ENCODE peak calls at places on chromosomes 4 and X, in eight cellular contexts. A is activated CD4-positive, alpha-beta T cell treated with anti-CD3 and anti-CD28 coated beads for 4 hours; O is foreskin fibroblast; Z is D341Med; J is GM20000; T is left ventricle myocardium superior; Q is stimulated activated CD8-positive, alpha-beta memory T cell treated with anti-CD3 and anti-CD28 coated beads, Interleukin-15, amount 100 ng/mL, for 48 hours; H is neural crest cell. S is an unnamed sample.

GRCh38 chr4:2250764-2251072 is 8.8 kb upstream of the HAUS3 start:
- DNase-seq in A (peak), O (no peak), H (no peak), J (peak), T (no peak), Z (peak), Q (no peak), S (peak)

GRCh38 chrX:37986893-37987292 is 19.5 kb upstream of the SYTL5 start:
- DNase-seq in J (no peak), Z (no peak), H (no peak), A (no peak), T (no peak), O (peak), Q (no peak), S (no peak)

GRCh38 chrX:97597954-97598353 is 714.2 kb downstream of the RPA4 start:
- DNase-seq in O (no peak), Z (peak), J (no peak), A (no peak), Q (peak), T (no peak), H (no peak), S (peak)

GRCh38 chr4:70938087-70938486 is 35.9 kb downstream of the MOB1B start:
- DNase-seq in H (no peak), Q (no peak), O (no peak), Z (no peak), T (no peak), A (no peak), J (no peak), S (no peak)

GRCh38 chr4:120636120-120636630 is 286.4 kb downstream of the PRDM5 start:
- DNase-seq in J (no peak), Z (no peak), A (no peak), H (no peak), T (no peak), Q (no peak), O (no peak), S (no peak)

GRCh38 chrX:28586891-28587635 is at the start of gene IL1RAPL1:
- DNase-seq in T (no peak), Z (peak), Q (no peak), J (peak), A (no peak), O (peak), H (peak), S (no peak)

GRCh38 chr4:75769044-75769443 is 44.7 kb downstream of the USO1 start:
- DNase-seq in A (no peak), O (no peak), Q (no peak), Z (no peak), H (no peak), J (no peak), T (no peak), S (no peak)

GRCh38 chrX:12330841-12331240 is 192.6 kb downstream of the FRMPD4 start:
- DNase-seq in J (no peak), Z (no peak), T (no peak), A (no peak), H (no peak), Q (no peak), O (no peak), S (no peak)

GRCh38 chr4:153393397-153393796 is 48.9 kb downstream of the MND1 start:
- DNase-seq in T (no peak), J (no peak), O (peak), H (no peak), Z (no peak), Q (no peak), A (no peak), S (no peak)

GRCh38 chr4:87853108-87853507 is 20.3 kb downstream of the MEPE start:
- DNase-seq in Q (no peak), O (peak), Z (peak), J (peak), H (no peak), A (no peak), T (no peak), S (no peak)

GRCh38 chrX:43661521-43662240 is 5.6 kb downstream of the MAOA start:
- DNase-seq in Q (no peak), J (no peak), A (no peak), O (peak), Z (no peak), H (no peak), T (no peak), S (no peak)

GRCh38 chrX:74492720-74493201 is 71.5 kb downstream of the SLC16A2 start:
- DNase-seq in Q (no peak), A (peak), O (peak), H (peak), J (no peak), T (no peak), Z (peak), S (no peak)

GRCh38 chrX:68999351-68999750 is 165.9 kb downstream of the PJA1 start:
- DNase-seq in T (no peak), A (no peak), J (no peak), Z (no peak), Q (no peak), H (no peak), O (no peak), S (no peak)

GRCh38 chr4:157012781-157013180 is 41.2 kb upstream of the PDGFC start:
- DNase-seq in J (no peak), H (no peak), Q (no peak), A (no peak), T (no peak), O (no peak), Z (no peak), S (no peak)

GRCh38 chr4:104906274-104906673 is 240.4 kb upstream of the TET2 start:
- DNase-seq in Q (no peak), H (no peak), Z (no peak), O (no peak), J (no peak), A (no peak), T (no peak), S (no peak)

GRCh38 chr4:121551271-121551670 is 145.5 kb downstream of the ANXA5 start:
- DNase-seq in O (peak), A (no peak), Z (no peak), H (no peak), T (no peak), Q (no peak), J (no peak), S (no peak)

GRCh38 chrX:78725257-78725656 is 22.3 kb upstream of the LPAR4 start:
- DNase-seq in Q (no peak), O (no peak), A (no peak), J (no peak), H (no peak), T (no peak), Z (no peak), S (no peak)

GRCh38 chr4:121822796-121823504 is 733 bp downstream of the CCNA2 start:
- DNase-seq in Z (peak), J (peak), A (no peak), T (no peak), H (peak), Q (peak), O (peak), S (peak)

GRCh38 chr4:125187221-125187620 is 127.5 kb upstream of the FAT4 start:
- DNase-seq in Q (no peak), O (peak), H (no peak), A (no peak), T (no peak), J (no peak), Z (no peak), S (no peak)

GRCh38 chr4:143294310-143294709 is 42.4 kb upstream of the GAB1 start:
- DNase-seq in A (no peak), T (peak), Z (no peak), Q (no peak), J (no peak), O (peak), H (no peak), S (no peak)

GRCh38 chr4:138405934-138406567 is 163.9 kb upstream of the SLC7A11 start:
- DNase-seq in Q (no peak), J (no peak), T (no peak), A (no peak), H (no peak), O (peak), Z (no peak), S (no peak)

GRCh38 chr4:80382090-80382832 is 46.7 kb downstream of the CFAP299 start:
- DNase-seq in J (no peak), T (no peak), O (no peak), Z (no peak), Q (no peak), H (no peak), A (no peak), S (no peak)

GRCh38 chrX:20320461-20321159 is 53.9 kb upstream of the RPS6KA3 start:
- DNase-seq in O (peak), T (no peak), J (peak), A (no peak), Z (no peak), Q (no peak), H (no peak), S (no peak)

GRCh38 chr4:87426865-87427517 is 4.6 kb downstream of the NUDT9 start:
- DNase-seq in H (no peak), A (no peak), Z (no peak), O (no peak), Q (no peak), T (no peak), J (no peak), S (no peak)

GRCh38 chr4:86185659-86186058 is 174.2 kb downstream of the MAPK10 start:
- DNase-seq in H (no peak), A (no peak), Q (no peak), T (no peak), J (no peak), Z (no peak), O (no peak), S (no peak)

GRCh38 chr4:179855471-179855870 is 2387.7 kb upstream of the TENM3 start:
- DNase-seq in O (no peak), H (no peak), A (no peak), J (no peak), T (no peak), Q (no peak), Z (no peak), S (no peak)

GRCh38 chrX:40175416-40176255 is 77.9 kb upstream of the BCOR start:
- DNase-seq in H (peak), T (peak), O (peak), A (peak), Z (no peak), J (peak), Q (no peak), S (peak)

GRCh38 chrX:46735625-46736024 is 23.3 kb downstream of the SLC9A7 start:
- DNase-seq in T (no peak), H (no peak), O (no peak), Z (no peak), Q (no peak), J (no peak), A (no peak), S (no peak)

GRCh38 chr4:55973650-55974049 is 24.9 kb downstream of the CEP135 start:
- DNase-seq in Q (no peak), T (no peak), H (no peak), O (no peak), Z (no peak), J (no peak), A (no peak), S (no peak)

GRCh38 chr4:141814499-141814898 is 178.1 kb downstream of the IL15 start:
- DNase-seq in A (no peak), Q (no peak), T (no peak), J (no peak), O (no peak), Z (no peak), H (no peak), S (no peak)

GRCh38 chr4:82748176-82748575 is 50.4 kb downstream of the SCD5 start:
- DNase-seq in A (no peak), O (no peak), Z (no peak), Q (no peak), H (no peak), J (no peak), T (no peak), S (no peak)

GRCh38 chrX:85111347-85111746 is 107.7 kb downstream of the APOOL start:
- DNase-seq in A (no peak), J (no peak), O (peak), H (no peak), T (no peak), Q (no peak), Z (no peak), S (no peak)

GRCh38 chr4:128757712-128758111 is 51.8 kb upstream of the JADE1 start:
- DNase-seq in Q (no peak), O (peak), A (no peak), H (no peak), Z (no peak), J (no peak), T (peak), S (no peak)

GRCh38 chr4:173448103-173448502 is 49.2 kb upstream of the SCRG1 start:
- DNase-seq in H (no peak), Q (no peak), A (no peak), J (no peak), T (peak), Z (peak), O (peak), S (no peak)

GRCh38 chrX:121114691-121115090 is 67.3 kb downstream of the GLUD2 start:
- DNase-seq in O (no peak), A (no peak), Q (no peak), J (no peak), T (no peak), H (no peak), Z (no peak), S (no peak)

S was measured in activated T-helper 1 cell treated with anti-CD3 and anti-CD28 coated beads, Interleukin-12 subunit alpha, Interleukin-12 subunit beta, Interleukin-2, Interleukin-4 antibody, amounts not matched to agents 30 ng/mL and 10 ng/mL and 1 ng/mL, durations not matched to agents 14 hours and 24 hours and 36 hours.